ENCODE peak calls at places on chromosome 17, in nine cellular contexts. One of them, this sample, is unnamed.

GRCh38 chr17:73232587-73233373 is 28.9 kb downstream of the CPSF4L start:
- DNase-seq in Peyer's patch: peak; percentile 22
- DNase-seq in fibroblast of lung: peak; percentile 21
- DNase-seq in NCI-H2107: no peak
- DNase-seq in non-pigmented ciliary epithelial cell: no peak
- DNase-seq in adipocyte: peak; percentile 64
- DNase-seq in IMR-90: peak; percentile 23
- DNase-seq in Ammon's horn: peak; percentile 46
- DNase-seq in GM04503: no peak
- DNase-seq in this sample: no peak

GRCh38 chr17:49992933-49993422 is 2.0 kb downstream of the DLX3 start:
- DNase-seq in non-pigmented ciliary epithelial cell: no peak
- DNase-seq in adipocyte: no peak
- DNase-seq in GM04503: no peak
- DNase-seq in fibroblast of lung: no peak
- DNase-seq in NCI-H2107: no peak
- DNase-seq in Peyer's patch: no peak
- DNase-seq in IMR-90: no peak
- DNase-seq in Ammon's horn: no peak
- DNase-seq in this sample: no peak

GRCh38 chr17:44000141-44000860 is 4.1 kb upstream of the NAGS start:
- DNase-seq in Peyer's patch: no peak
- DNase-seq in Ammon's horn: no peak
- DNase-seq in fibroblast of lung: no peak
- DNase-seq in IMR-90: no peak
- DNase-seq in NCI-H2107: no peak
- DNase-seq in GM04503: no peak
- DNase-seq in adipocyte: no peak
- DNase-seq in non-pigmented ciliary epithelial cell: no peak
- DNase-seq in this sample: no peak

GRCh38 chr17:44159519-44160210 is 10.8 kb upstream of the ASB16 start:
- DNase-seq in Peyer's patch: no peak
- DNase-seq in IMR-90: peak; percentile 25
- DNase-seq in adipocyte: no peak
- DNase-seq in fibroblast of lung: peak; percentile 35
- DNase-seq in non-pigmented ciliary epithelial cell: no peak
- DNase-seq in GM04503: no peak
- DNase-seq in NCI-H2107: no peak
- DNase-seq in Ammon's horn: no peak
- DNase-seq in this sample: no peak

GRCh38 chr17:48609754-48610281 is 999 bp downstream of the HOXB7 start:
- DNase-seq in adipocyte: no peak
- DNase-seq in Ammon's horn: no peak
- DNase-seq in fibroblast of lung: no peak
- DNase-seq in GM04503: no peak
- DNase-seq in NCI-H2107: no peak
- DNase-seq in IMR-90: no peak
- DNase-seq in Peyer's patch: no peak
- DNase-seq in non-pigmented ciliary epithelial cell: no peak
- DNase-seq in this sample: no peak

GRCh38 chr17:42422412-42422957 is 571 bp downstream of the CAVIN1 start:
- DNase-seq in Peyer's patch: no peak
- DNase-seq in IMR-90: peak; percentile 32
- DNase-seq in NCI-H2107: no peak
- DNase-seq in GM04503: no peak
- DNase-seq in Ammon's horn: no peak
- DNase-seq in non-pigmented ciliary epithelial cell: no peak
- DNase-seq in fibroblast of lung: no peak
- DNase-seq in adipocyte: peak; percentile 56
- DNase-seq in this sample: no peak

GRCh38 chr17:81167638-81168037 is 1.6 kb upstream of the AATK start:
- DNase-seq in Peyer's patch: no peak
- DNase-seq in Ammon's horn: no peak
- DNase-seq in non-pigmented ciliary epithelial cell: no peak
- DNase-seq in adipocyte: no peak
- DNase-seq in fibroblast of lung: no peak
- DNase-seq in IMR-90: no peak
- DNase-seq in NCI-H2107: no peak
- DNase-seq in GM04503: no peak
- DNase-seq in this sample: no peak

GRCh38 chr17:5047446-5047845 is 12.2 kb upstream of the SLC52A1 start:
- DNase-seq in fibroblast of lung: no peak
- DNase-seq in GM04503: no peak
- DNase-seq in NCI-H2107: no peak
- DNase-seq in non-pigmented ciliary epithelial cell: no peak
- DNase-seq in Ammon's horn: no peak
- DNase-seq in IMR-90: no peak
- DNase-seq in adipocyte: no peak
- DNase-seq in Peyer's patch: no peak
- DNase-seq in this sample: no peak

GRCh38 chr17:77728871-77729270 is 229.6 kb upstream of the TNRC6C start:
- DNase-seq in non-pigmented ciliary epithelial cell: no peak
- DNase-seq in fibroblast of lung: no peak
- DNase-seq in Peyer's patch: no peak
- DNase-seq in GM04503: no peak
- DNase-seq in NCI-H2107: no peak
- DNase-seq in IMR-90: no peak
- DNase-seq in adipocyte: no peak
- DNase-seq in Ammon's horn: no peak
- DNase-seq in this sample: no peak

GRCh38 chr17:9571201-9571600 is 4.4 kb downstream of the STX8 start:
- DNase-seq in non-pigmented ciliary epithelial cell: no peak
- DNase-seq in GM04503: no peak
- DNase-seq in fibroblast of lung: no peak
- DNase-seq in Ammon's horn: no peak
- DNase-seq in NCI-H2107: no peak
- DNase-seq in Peyer's patch: no peak
- DNase-seq in adipocyte: no peak
- DNase-seq in IMR-90: no peak
- DNase-seq in this sample: no peak

GRCh38 chr17:5651348-5651747 is 67.0 kb upstream of the NLRP1 start:
- DNase-seq in GM04503: no peak
- DNase-seq in non-pigmented ciliary epithelial cell: no peak
- DNase-seq in fibroblast of lung: no peak
- DNase-seq in IMR-90: no peak
- DNase-seq in adipocyte: no peak
- DNase-seq in NCI-H2107: no peak
- DNase-seq in Peyer's patch: no peak
- DNase-seq in Ammon's horn: no peak
- DNase-seq in this sample: no peak

GRCh38 chr17:15463363-15463762 is 4.1 kb downstream of the CDRT4 start:
- DNase-seq in non-pigmented ciliary epithelial cell: no peak
- DNase-seq in Ammon's horn: peak; percentile 63
- DNase-seq in fibroblast of lung: peak; percentile 93
- DNase-seq in GM04503: peak; percentile 68
- DNase-seq in IMR-90: peak; percentile 92
- DNase-seq in NCI-H2107: no peak
- DNase-seq in adipocyte: peak; percentile 89
- DNase-seq in Peyer's patch: no peak
- DNase-seq in this sample: peak; percentile 91

GRCh38 chr17:30225112-30225511 is 10.4 kb downstream of the SLC6A4 start:
- DNase-seq in adipocyte: no peak
- DNase-seq in non-pigmented ciliary epithelial cell: no peak
- DNase-seq in fibroblast of lung: no peak
- DNase-seq in IMR-90: no peak
- DNase-seq in GM04503: no peak
- DNase-seq in Ammon's horn: no peak
- DNase-seq in Peyer's patch: no peak
- DNase-seq in NCI-H2107: no peak
- DNase-seq in this sample: no peak

GRCh38 chr17:45776896-45777295 is 7.2 kb upstream of the CRHR1 start:
- DNase-seq in Ammon's horn: no peak
- DNase-seq in adipocyte: no peak
- DNase-seq in Peyer's patch: no peak
- DNase-seq in GM04503: no peak
- DNase-seq in IMR-90: no peak
- DNase-seq in non-pigmented ciliary epithelial cell: no peak
- DNase-seq in fibroblast of lung: no peak
- DNase-seq in NCI-H2107: no peak
- DNase-seq in this sample: no peak

GRCh38 chr17:68346448-68346847 is 55.2 kb downstream of the ARSG start:
- DNase-seq in fibroblast of lung: no peak
- DNase-seq in NCI-H2107: no peak
- DNase-seq in Ammon's horn: peak; percentile 35
- DNase-seq in Peyer's patch: peak; percentile 84
- DNase-seq in GM04503: no peak
- DNase-seq in IMR-90: no peak
- DNase-seq in adipocyte: no peak
- DNase-seq in non-pigmented ciliary epithelial cell: no peak
- DNase-seq in this sample: no peak

GRCh38 chr17:79261361-79262072 is 186.9 kb downstream of the ENGASE start:
- DNase-seq in Peyer's patch: no peak
- DNase-seq in Ammon's horn: no peak
- DNase-seq in GM04503: no peak
- DNase-seq in NCI-H2107: peak; percentile 55
- DNase-seq in fibroblast of lung: no peak
- DNase-seq in IMR-90: no peak
- DNase-seq in adipocyte: no peak
- DNase-seq in non-pigmented ciliary epithelial cell: no peak
- DNase-seq in this sample: no peak

GRCh38 chr17:9700754-9701476 is 55.6 kb downstream of the USP43 start:
- DNase-seq in Ammon's horn: no peak
- DNase-seq in GM04503: no peak
- DNase-seq in Peyer's patch: no peak
- DNase-seq in NCI-H2107: no peak
- DNase-seq in adipocyte: no peak
- DNase-seq in non-pigmented ciliary epithelial cell: no peak
- DNase-seq in fibroblast of lung: no peak
- DNase-seq in IMR-90: no peak
- DNase-seq in this sample: no peak

GRCh38 chr17:49730078-49730786 is 22.5 kb upstream of the SLC35B1 start:
- DNase-seq in IMR-90: peak; percentile 88
- DNase-seq in GM04503: peak; percentile 94
- DNase-seq in NCI-H2107: no peak
- DNase-seq in Ammon's horn: peak; percentile 75
- DNase-seq in adipocyte: peak; percentile 22
- DNase-seq in fibroblast of lung: peak; percentile 94
- DNase-seq in non-pigmented ciliary epithelial cell: no peak
- DNase-seq in Peyer's patch: no peak
- DNase-seq in this sample: peak; percentile 92

GRCh38 chr17:49779730-49780220 is 8.7 kb upstream of the KAT7 start:
- DNase-seq in Ammon's horn: peak; percentile 54
- DNase-seq in fibroblast of lung: peak; percentile 79
- DNase-seq in Peyer's patch: peak; percentile 31
- DNase-seq in GM04503: peak; percentile 93
- DNase-seq in adipocyte: peak; percentile 72
- DNase-seq in NCI-H2107: no peak
- DNase-seq in IMR-90: peak; percentile 84
- DNase-seq in non-pigmented ciliary epithelial cell: peak; percentile 55
- DNase-seq in this sample: peak; percentile 98

GRCh38 chr17:68314916-68315535 is 23.7 kb downstream of the ARSG start:
- DNase-seq in Peyer's patch: no peak
- DNase-seq in GM04503: no peak
- DNase-seq in NCI-H2107: no peak
- DNase-seq in fibroblast of lung: peak; percentile 30
- DNase-seq in adipocyte: peak; percentile 10
- DNase-seq in IMR-90: no peak
- DNase-seq in non-pigmented ciliary epithelial cell: no peak
- DNase-seq in Ammon's horn: peak; percentile 31
- DNase-seq in this sample: no peak

GRCh38 chr17:60327122-60327869 is 64.6 kb downstream of the USP32 start:
- DNase-seq in IMR-90: no peak
- DNase-seq in fibroblast of lung: no peak
- DNase-seq in non-pigmented ciliary epithelial cell: no peak
- DNase-seq in Ammon's horn: peak; percentile 84
- DNase-seq in Peyer's patch: no peak
- DNase-seq in adipocyte: no peak
- DNase-seq in GM04503: no peak
- DNase-seq in NCI-H2107: no peak
- DNase-seq in this sample: no peak

GRCh38 chr17:76946111-76946771 is 78.0 kb downstream of the MGAT5B start:
- DNase-seq in IMR-90: no peak
- DNase-seq in GM04503: no peak
- DNase-seq in non-pigmented ciliary epithelial cell: no peak
- DNase-seq in adipocyte: no peak
- DNase-seq in Peyer's patch: no peak
- DNase-seq in Ammon's horn: no peak
- DNase-seq in fibroblast of lung: no peak
- DNase-seq in NCI-H2107: no peak
- DNase-seq in this sample: no peak

GRCh38 chr17:58231644-58232043 is 6.7 kb upstream of the LPO start:
- DNase-seq in Peyer's patch: no peak
- DNase-seq in NCI-H2107: no peak
- DNase-seq in Ammon's horn: no peak
- DNase-seq in GM04503: peak; percentile 31
- DNase-seq in fibroblast of lung: no peak
- DNase-seq in non-pigmented ciliary epithelial cell: no peak
- DNase-seq in IMR-90: peak; percentile 64
- DNase-seq in adipocyte: no peak
- DNase-seq in this sample: peak; percentile 41

GRCh38 chr17:37791434-37791833 is 46.6 kb upstream of the HNF1B start:
- DNase-seq in Peyer's patch: peak; percentile 26
- DNase-seq in fibroblast of lung: peak; percentile 32
- DNase-seq in non-pigmented ciliary epithelial cell: no peak
- DNase-seq in NCI-H2107: no peak
- DNase-seq in IMR-90: peak; percentile 51
- DNase-seq in Ammon's horn: no peak
- DNase-seq in adipocyte: no peak
- DNase-seq in GM04503: peak; percentile 69
- DNase-seq in this sample: no peak

GRCh38 chr17:55727275-55727674 is 4.6 kb upstream of the TMEM100 start:
- DNase-seq in Peyer's patch: no peak
- DNase-seq in fibroblast of lung: no peak
- DNase-seq in GM04503: no peak
- DNase-seq in non-pigmented ciliary epithelial cell: no peak
- DNase-seq in IMR-90: no peak
- DNase-seq in NCI-H2107: no peak
- DNase-seq in adipocyte: no peak
- DNase-seq in Ammon's horn: no peak
- DNase-seq in this sample: no peak

GRCh38 chr17:79104898-79105600 is 30.4 kb downstream of the ENGASE start:
- DNase-seq in fibroblast of lung: no peak
- DNase-seq in adipocyte: no peak
- DNase-seq in non-pigmented ciliary epithelial cell: no peak
- DNase-seq in NCI-H2107: no peak
- DNase-seq in Peyer's patch: no peak
- DNase-seq in GM04503: no peak
- DNase-seq in IMR-90: no peak
- DNase-seq in Ammon's horn: no peak
- DNase-seq in this sample: no peak